ENCODE peak calls at places on chromosomes 3 and 15, in nine cellular contexts. X is kidney, J is astrocyte of the spinal cord, D is GM12865, E is AG09319, A is astrocyte, P is GM06990, B is RWPE1, T is tibial artery. C is an unnamed sample.
A peak's percentile ranks its signal among the peaks of the same experiment; 100 is the strongest.

GRCh38 chr3:9157651-9158383 is 91.6 kb downstream of the SRGAP3 start:
- DNase-seq in X (no peak), J (no peak), D (no peak), E (no peak), A (no peak), P (no peak), B (no peak), T (no peak), C (no peak)

GRCh38 chr3:79203144-79203519 is 564.7 kb downstream of the ROBO1 start:
- DNase-seq in X (no peak), J (no peak), D (no peak), E (no peak), A (peak; percentile 27), P (no peak), B (no peak), T (no peak), C (no peak)

GRCh38 chr3:129370248-129370964 is 58.0 kb downstream of the EFCAB12 start:
- DNase-seq in X (no peak), J (no peak), D (no peak), E (no peak), A (no peak), P (no peak), B (no peak), T (no peak), C (no peak)

GRCh38 chr15:49831206-49831965 is 210.5 kb downstream of the DTWD1 start:
- DNase-seq in X (no peak), J (peak; percentile 91), D (no peak), E (peak; percentile 68), A (peak; percentile 89), P (no peak), B (peak; percentile 13), T (peak; percentile 75), C (no peak)

GRCh38 chr3:149658444-149659172 is 783 bp upstream of the WWTR1 start:
- DNase-seq in X (peak; percentile 92), J (peak; percentile 90), D (peak; percentile 85), E (peak; percentile 67), A (peak; percentile 81), P (no peak), B (peak; percentile 70), T (peak; percentile 93), C (peak; percentile 83)

GRCh38 chr3:194137314-194138097 is 1.6 kb downstream of the HES1 start:
- DNase-seq in X (peak; percentile 96), J (peak; percentile 61), D (peak; percentile 82), E (no peak), A (peak; percentile 57), P (peak; percentile 84), B (no peak), T (peak; percentile 92), C (peak; percentile 79)

GRCh38 chr3:102665183-102665582 is 230.4 kb downstream of the ZPLD1 start:
- DNase-seq in X (no peak), J (no peak), D (no peak), E (no peak), A (no peak), P (no peak), B (no peak), T (no peak), C (no peak)

GRCh38 chr3:129985113-129985512 is 10.6 kb downstream of the TRH start:
- DNase-seq in X (no peak), J (no peak), D (no peak), E (no peak), A (no peak), P (no peak), B (no peak), T (no peak), C (no peak)

GRCh38 chr3:155747286-155747685 is 2.4 kb upstream of the PLCH1 start:
- DNase-seq in X (no peak), J (no peak), D (no peak), E (no peak), A (no peak), P (no peak), B (no peak), T (no peak), C (no peak)

GRCh38 chr3:53730565-53730964 is 115.7 kb downstream of the CHDH start:
- DNase-seq in X (no peak), J (no peak), D (no peak), E (no peak), A (peak; percentile 26), P (no peak), B (no peak), T (no peak), C (no peak)

GRCh38 chr3:53729130-53729529 is 117.1 kb downstream of the CHDH start:
- DNase-seq in X (no peak), J (no peak), D (no peak), E (no peak), A (no peak), P (no peak), B (no peak), T (no peak), C (no peak)

GRCh38 chr3:53728606-53729005 is 117.6 kb downstream of the CHDH start:
- DNase-seq in X (no peak), J (no peak), D (no peak), E (no peak), A (no peak), P (no peak), B (no peak), T (no peak), C (no peak)

GRCh38 chr3:53731934-53732624 is 114.1 kb downstream of the CHDH start:
- DNase-seq in X (no peak), J (no peak), D (peak; percentile 39), E (no peak), A (no peak), P (no peak), B (no peak), T (no peak), C (no peak)

GRCh38 chr3:53729618-53730017 is 116.6 kb downstream of the CHDH start:
- DNase-seq in X (no peak), J (no peak), D (peak; percentile 37), E (no peak), A (no peak), P (no peak), B (no peak), T (no peak), C (no peak)
- TF ChIP-seq CTCF in X (peak; percentile 30), J (no peak), D (peak; percentile 15), E (peak; percentile 12), A (no peak), P (peak; percentile 38), B (no peak), T (no peak), C (no peak)

DNA sequence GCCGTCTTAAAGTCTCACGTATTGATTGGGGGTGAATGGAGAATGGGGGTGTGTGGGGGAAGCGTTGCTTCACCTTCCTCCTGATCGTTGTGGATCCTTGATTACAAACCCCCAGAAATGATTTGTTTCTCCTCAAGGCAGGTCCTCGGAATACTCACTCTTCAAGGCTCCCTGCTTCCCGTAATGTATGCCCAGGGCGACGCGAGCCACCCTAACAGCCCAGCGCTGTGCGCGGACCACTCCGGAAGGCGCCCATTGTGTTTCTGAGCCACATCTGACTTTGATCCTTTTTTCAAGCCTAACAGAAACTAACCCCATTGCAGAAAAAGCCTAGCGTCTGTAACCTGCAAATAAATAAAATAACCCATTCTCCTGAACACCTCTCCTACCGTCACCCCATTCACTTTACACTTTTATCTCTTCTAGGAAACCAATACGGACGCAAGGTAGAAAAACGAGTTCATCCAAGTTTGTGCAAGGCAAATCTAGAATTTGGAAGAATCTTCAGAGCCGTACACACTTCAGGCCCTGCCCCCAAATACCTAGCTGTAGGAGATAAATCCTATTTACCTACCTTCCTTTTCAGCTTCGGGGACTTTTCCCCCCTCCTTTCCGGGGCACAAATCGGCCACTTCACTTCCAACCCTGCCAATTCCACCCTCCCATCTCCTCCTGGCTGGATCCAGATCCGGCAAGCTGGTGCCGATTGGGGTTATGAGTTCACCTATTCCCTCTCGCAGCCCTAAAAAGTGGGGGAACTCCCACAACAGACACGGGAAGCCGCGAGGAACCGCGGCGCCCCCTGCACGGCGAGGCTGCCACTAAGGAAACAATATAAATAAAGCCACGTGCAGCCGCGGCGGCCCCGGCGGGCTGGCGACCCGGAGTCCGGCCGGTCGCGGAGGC is 1.1 kb downstream of the PRTG start:
- DNase-seq in X (no peak), J (peak; percentile 18), D (peak; percentile 15), E (no peak), A (no peak), P (peak; percentile 43), B (peak; percentile 18), T (no peak), C (peak; percentile 28)
- TF ChIP-seq CTCF in X (no peak), J (peak; percentile 12), D (no peak), E (no peak), A (no peak), P (peak; percentile 2), B (no peak), T (no peak), C (no peak)

DNA sequence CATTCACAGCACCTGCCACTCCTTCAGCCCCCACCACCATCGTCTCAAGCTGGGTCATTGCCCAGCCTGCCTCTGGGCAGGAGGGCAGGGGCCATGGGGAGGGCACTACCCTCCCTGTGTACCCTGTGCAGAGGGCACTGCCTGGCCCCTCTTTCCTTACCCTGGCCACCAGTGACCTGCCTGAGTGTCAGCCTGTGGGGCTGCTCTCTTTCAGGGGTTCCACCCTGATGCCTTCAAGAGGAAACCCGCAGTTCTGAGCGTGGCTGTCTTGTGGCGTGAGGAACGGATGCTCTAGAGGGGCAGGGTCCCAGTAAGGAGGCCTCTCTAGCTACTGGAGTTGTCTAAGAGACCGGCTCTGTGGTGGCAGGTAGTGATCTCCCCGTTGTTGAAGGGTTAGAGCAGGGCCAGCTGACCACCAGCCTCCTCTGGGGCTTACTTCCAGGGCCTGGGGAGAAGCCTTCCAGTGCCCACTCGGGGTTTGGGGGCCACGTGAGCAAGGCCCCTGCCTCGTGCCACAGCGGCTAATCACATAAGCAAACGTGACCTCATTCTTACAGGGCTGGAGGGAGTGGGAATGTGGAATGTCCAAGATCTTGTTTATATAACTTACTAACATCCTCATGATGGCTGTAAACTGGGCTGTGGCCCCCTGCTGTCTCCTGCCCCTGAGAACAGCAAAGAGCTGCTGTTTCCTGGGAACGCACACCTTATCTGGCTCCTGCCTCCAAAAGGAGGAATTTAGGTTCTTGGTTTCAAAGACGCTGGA is 31.4 kb upstream of the SEC13 start:
- DNase-seq in X (peak; percentile 39), J (peak; percentile 97), D (no peak), E (no peak), A (peak; percentile 88), P (no peak), B (no peak), T (no peak), C (no peak)
- TF ChIP-seq CTCF in X (no peak), J (no peak), D (no peak), E (no peak), A (no peak), P (no peak), B (no peak), T (no peak), C (no peak)

GRCh38 chr3:50390523-50391177 is 31.3 kb upstream of the TMEM115 start:
- DNase-seq in X (no peak), J (no peak), D (no peak), E (no peak), A (no peak), P (no peak), B (peak; percentile 25), T (peak; percentile 77), C (no peak)

GRCh38 chr3:50388720-50389352 is 29.5 kb upstream of the TMEM115 start:
- DNase-seq in X (no peak), J (peak; percentile 26), D (no peak), E (no peak), A (peak; percentile 34), P (no peak), B (no peak), T (no peak), C (no peak)

GRCh38 chr3:50385741-50386140 is 26.4 kb upstream of the TMEM115 start:
- DNase-seq in X (no peak), J (no peak), D (no peak), E (no peak), A (no peak), P (no peak), B (no peak), T (no peak), C (no peak)

GRCh38 chr3:50389368-50389767 is 30.0 kb upstream of the TMEM115 start:
- DNase-seq in X (no peak), J (no peak), D (no peak), E (no peak), A (no peak), P (no peak), B (no peak), T (no peak), C (no peak)

GRCh38 chr3:50388021-50388719 is 28.8 kb upstream of the TMEM115 start:
- DNase-seq in X (no peak), J (no peak), D (peak; percentile 16), E (no peak), A (no peak), P (no peak), B (no peak), T (no peak), C (no peak)
- TF ChIP-seq CTCF in X (peak; percentile 42), J (peak; percentile 49), D (peak; percentile 24), E (peak; percentile 30), A (peak; percentile 10), P (peak; percentile 58), B (no peak), T (no peak), C (peak; percentile 8)

C was measured in GM10248.